ENCODE peak calls at places on chromosomes 7 and 10, in eight cellular contexts. X is HS-5, Q is transverse colon, K is B cell, M is HT1080, H is RPMI8226, N is foreskin fibroblast, U is mucosa of descending colon. Z is an unnamed sample.

GRCh38 chr7:3754488-3755365 is 453.7 kb downstream of the SDK1 start:
- DNase-seq in U (no peak), Q (peak; percentile 11), H (peak; percentile 30), X (no peak), N (peak; percentile 68), K (no peak), M (peak; percentile 93), Z (no peak)

GRCh38 chr10:96450514-96451207 is 63.1 kb downstream of the TLL2 start:
- DNase-seq in H (no peak), K (no peak), Q (no peak), X (no peak), U (no peak), N (no peak), M (no peak), Z (no peak)

GRCh38 chr10:17617031-17617911 is at the start of gene HACD1:
- DNase-seq in Q (peak; percentile 73), K (no peak), H (peak; percentile 47), M (peak; percentile 77), N (peak; percentile 87), X (no peak), U (peak; percentile 78), Z (no peak)

GRCh38 chr10:13853854-13854253 is 267.1 kb downstream of the PRPF18 start:
- DNase-seq in U (no peak), K (no peak), Q (no peak), X (no peak), M (no peak), N (no peak), H (no peak), Z (no peak)

GRCh38 chr10:36464291-36464690 is 661.1 kb upstream of the ANKRD30A start:
- DNase-seq in X (no peak), K (no peak), U (no peak), H (no peak), Q (no peak), M (no peak), N (peak; percentile 12), Z (no peak)

GRCh38 chr7:157893535-157894044 is 556.8 kb downstream of the DNAJB6 start:
- DNase-seq in Q (no peak), K (peak; percentile 32), N (no peak), X (no peak), U (no peak), H (no peak), M (no peak), Z (no peak)

GRCh38 chr7:47361746-47362215 is 220.1 kb downstream of the TNS3 start:
- DNase-seq in N (peak; percentile 82), K (no peak), Q (peak; percentile 5), U (no peak), H (peak; percentile 67), X (peak; percentile 95), M (peak; percentile 92), Z (no peak)

GRCh38 chr7:117816727-117817126 is 56.5 kb downstream of the CTTNBP2 start:
- DNase-seq in Q (no peak), N (peak; percentile 53), K (no peak), X (no peak), H (no peak), M (peak; percentile 18), U (no peak), Z (no peak)

GRCh38 chr10:87845624-87846377 is 17.5 kb downstream of the KLLN start:
- DNase-seq in H (no peak), U (no peak), M (peak; percentile 76), X (no peak), Q (no peak), K (no peak), N (peak; percentile 64), Z (no peak)

GRCh38 chr7:24757799-24758275 is 573 bp upstream of the GSDME start:
- DNase-seq in K (no peak), M (peak; percentile 61), U (no peak), Q (no peak), N (peak; percentile 77), H (no peak), X (peak; percentile 41), Z (no peak)

GRCh38 chr10:78179886-78180285 is 146.2 kb downstream of the RPS24 start:
- DNase-seq in H (no peak), M (no peak), Q (no peak), K (no peak), X (no peak), U (no peak), N (no peak), Z (no peak)

GRCh38 chr10:18312385-18313145 is 172.3 kb downstream of the CACNB2 start:
- DNase-seq in K (no peak), M (peak; percentile 48), U (no peak), X (peak; percentile 0), H (peak; percentile 29), Q (no peak), N (peak; percentile 70), Z (peak; percentile 66)

GRCh38 chr10:34941471-34942357 is 126.6 kb upstream of the PARD3 start:
- DNase-seq in U (no peak), Q (no peak), H (no peak), N (no peak), M (no peak), K (no peak), X (no peak), Z (no peak)

GRCh38 chr10:79262131-79262530 is 85.1 kb upstream of the PPIF start:
- DNase-seq in U (no peak), H (no peak), M (no peak), Q (no peak), K (no peak), N (no peak), X (no peak), Z (no peak)

GRCh38 chr7:134784251-134785049 is 5.0 kb downstream of the CALD1 start:
- DNase-seq in M (no peak), Q (no peak), U (no peak), X (no peak), N (no peak), H (no peak), K (no peak), Z (no peak)

GRCh38 chr7:73610105-73610504 is 14.2 kb downstream of the MLXIPL start:
- DNase-seq in Q (no peak), K (peak; percentile 33), N (no peak), H (no peak), X (no peak), U (no peak), M (no peak), Z (no peak)

GRCh38 chr10:42783181-42783549 is 570 bp downstream of the BMS1 start:
- DNase-seq in H (no peak), U (no peak), M (peak; percentile 46), Q (peak; percentile 15), X (peak; percentile 26), N (peak; percentile 52), K (no peak), Z (no peak)

GRCh38 chr10:127889605-127890195 is 3.0 kb downstream of the CLRN3 start:
- DNase-seq in X (peak; percentile 19), Q (no peak), M (peak; percentile 69), K (no peak), U (no peak), H (no peak), N (peak; percentile 18), Z (no peak)

GRCh38 chr7:122595885-122596284 is 103.0 kb downstream of the RNF133 start:
- DNase-seq in H (no peak), U (no peak), K (no peak), Q (no peak), X (no peak), N (no peak), M (no peak), Z (no peak)

GRCh38 chr7:155979994-155980393 is 167.7 kb upstream of the SHH start:
- DNase-seq in K (no peak), N (no peak), X (no peak), M (no peak), H (no peak), U (no peak), Q (no peak), Z (no peak)

GRCh38 chr10:23291551-23292334 is 52.9 kb downstream of the C10orf67 start:
- DNase-seq in K (no peak), N (no peak), H (no peak), Q (no peak), M (no peak), X (no peak), U (no peak), Z (no peak)

GRCh38 chr7:157693071-157693520 is 356.3 kb downstream of the DNAJB6 start:
- DNase-seq in M (no peak), Q (no peak), X (no peak), N (no peak), H (no peak), K (no peak), U (no peak), Z (no peak)

GRCh38 chr10:102196893-102197292 is 29.2 kb upstream of the ELOVL3 start:
- DNase-seq in M (no peak), U (no peak), K (no peak), Q (no peak), N (no peak), X (no peak), H (no peak), Z (no peak)

GRCh38 chr10:49748006-49748405 is 14.1 kb downstream of the OGDHL start:
- DNase-seq in K (no peak), U (no peak), N (no peak), H (no peak), Q (no peak), M (no peak), X (no peak), Z (no peak)

GRCh38 chr7:83452256-83452655 is 196.7 kb downstream of the SEMA3E start:
- DNase-seq in N (no peak), Q (no peak), H (no peak), U (no peak), M (no peak), X (no peak), K (no peak), Z (no peak)

GRCh38 chr10:29630205-29631048 is 4.3 kb downstream of the SVIL start:
- DNase-seq in X (no peak), U (no peak), N (no peak), M (no peak), K (no peak), H (peak; percentile 70), Q (no peak), Z (no peak)

GRCh38 chr7:139931190-139932007 is 102.3 kb downstream of the TBXAS1 start:
- DNase-seq in N (no peak), Q (no peak), H (no peak), U (no peak), X (no peak), M (no peak), K (no peak), Z (no peak)

GRCh38 chr10:98363188-98363587 is 51.8 kb downstream of the PYROXD2 start:
- DNase-seq in M (no peak), N (no peak), X (no peak), H (no peak), K (no peak), Q (no peak), U (no peak), Z (no peak)

GRCh38 chr7:77827999-77828398 is 29.4 kb downstream of the PHTF2 start:
- DNase-seq in X (no peak), U (no peak), Q (no peak), H (no peak), N (no peak), K (no peak), M (no peak), Z (no peak)

GRCh38 chr7:519974-520458 is 370 bp upstream of the PDGFA start:
- DNase-seq in K (no peak), U (peak; percentile 74), X (no peak), M (peak; percentile 64), H (peak; percentile 83), Q (peak; percentile 48), N (peak; percentile 82), Z (no peak)

GRCh38 chr10:105509551-105509950 is 868.5 kb downstream of the SORCS3 start:
- DNase-seq in M (peak; percentile 40), Q (no peak), U (no peak), K (no peak), H (no peak), N (peak; percentile 43), X (no peak), Z (no peak)

GRCh38 chr10:72353028-72353962 is 1.4 kb downstream of the DNAJB12 start:
- DNase-seq in M (no peak), N (peak; percentile 72), H (no peak), K (no peak), X (no peak), U (no peak), Q (no peak), Z (no peak)

GRCh38 chr7:30665449-30665848 is 16.8 kb downstream of the CRHR2 start:
- DNase-seq in Q (no peak), X (no peak), N (no peak), K (no peak), M (no peak), U (no peak), H (no peak), Z (no peak)

GRCh38 chr7:149245244-149245643 is 5.8 kb downstream of the ZNF212 start:
- DNase-seq in X (no peak), K (no peak), N (peak; percentile 28), H (no peak), Q (no peak), U (no peak), M (peak; percentile 58), Z (peak; percentile 34)

Z was measured in NAMALWA.